ENCODE peak calls at places on chromosomes 16 and 17, in nine cellular contexts. I, C, V, L, T, E, K, D and R are unnamed samples. For H3K4me1, the result is how much of the 10 kb centered on the place peaks cover.

GRCh38 chr17:61411114-61411943 is 11.7 kb downstream of the TBX2 start:
- DNase-seq in D (peak), K (peak), E (no peak), C (peak), L (peak), I (no peak), V (peak), T (peak), R (peak)

GRCh38 chr17:14337596-14338079 is 36.8 kb downstream of the HS3ST3B1 start:
- DNase-seq in I (peak), T (no peak), C (no peak), V (no peak), K (no peak), E (no peak), D (no peak), L (no peak), R (no peak)

GRCh38 chr16:72934661-72935403 is 113.1 kb downstream of the ZFHX3 start:
- DNase-seq in I (no peak), V (no peak), L (no peak), C (no peak), T (no peak), E (no peak), K (no peak), D (no peak), R (peak)

GRCh38 chr17:9676084-9676483 is 30.8 kb downstream of the USP43 start:
- DNase-seq in C (no peak), L (no peak), T (no peak), E (no peak), I (no peak), D (no peak), K (peak), V (no peak), R (no peak)

GRCh38 chr16:8804313-8804712 is 6.7 kb downstream of the PMM2 start:
- DNase-seq in D (no peak), C (no peak), L (no peak), I (no peak), K (no peak), V (no peak), T (no peak), E (no peak), R (no peak)

GRCh38 chr16:3879887-3880564 is 487 bp downstream of the CREBBP start:
- DNase-seq in C (no peak), V (no peak), K (peak), E (peak), T (peak), D (peak), I (peak), L (peak), R (peak)

GRCh38 chr17:34276826-34277225 is 6.8 kb downstream of the CCL7 start:
- DNase-seq in E (no peak), K (no peak), V (no peak), C (no peak), I (no peak), D (no peak), L (no peak), T (no peak), R (no peak)

GRCh38 chr17:45160505-45161287 is 979 bp upstream of the HEXIM2 start:
- DNase-seq in T (peak), V (no peak), E (peak), I (peak), D (peak), L (peak), K (peak), C (peak), R (peak)

GRCh38 chr17:35094902-35095301 is 24.8 kb downstream of the RAD51D start:
- DNase-seq in K (no peak), T (no peak), D (no peak), E (no peak), L (no peak), C (no peak), V (no peak), I (no peak), R (no peak)

GRCh38 chr17:54974758-54975157 is 6.2 kb downstream of the STXBP4 start:
- DNase-seq in C (no peak), L (no peak), D (no peak), I (no peak), K (no peak), E (no peak), V (no peak), T (no peak), R (no peak)

GRCh38 chr17:3526491-3526890 is 31.1 kb downstream of the TRPV3 start:
- DNase-seq in V (no peak), T (no peak), L (no peak), C (no peak), K (no peak), E (no peak), I (no peak), D (no peak), R (no peak)

GRCh38 chr16:702341-702740 is 3.3 kb downstream of the FBXL16 start:
- DNase-seq in T (no peak), C (no peak), E (no peak), D (no peak), I (no peak), L (no peak), V (no peak), K (no peak), R (no peak)

GRCh38 chr16:24189941-24190340 is 66.2 kb upstream of the CACNG3 start:
- DNase-seq in K (no peak), L (no peak), C (no peak), D (no peak), E (no peak), I (peak), V (no peak), T (no peak), R (no peak)

GRCh38 chr17:35578195-35578928 is at the start of gene PEX12:
- DNase-seq in L (peak), I (peak), T (peak), V (peak), D (peak), E (peak), C (peak), K (peak), R (peak)

GRCh38 chr16:53071748-53072301 is 17.0 kb downstream of the CHD9 start:
- DNase-seq in D (peak), V (no peak), C (no peak), T (peak), L (peak), E (peak), K (no peak), I (no peak), R (peak)

GRCh38 chr16:81385031-81385756 is 59.4 kb upstream of the CMIP start:
- DNase-seq in T (no peak), E (no peak), D (no peak), K (no peak), I (no peak), V (no peak), L (no peak), C (no peak), R (no peak)
- H3K27ac ChIP-seq in T (peak), E (peak), D (peak), K (no peak), I (no peak), V (no peak), L (no peak), C (no peak), R (peak)

DNA sequence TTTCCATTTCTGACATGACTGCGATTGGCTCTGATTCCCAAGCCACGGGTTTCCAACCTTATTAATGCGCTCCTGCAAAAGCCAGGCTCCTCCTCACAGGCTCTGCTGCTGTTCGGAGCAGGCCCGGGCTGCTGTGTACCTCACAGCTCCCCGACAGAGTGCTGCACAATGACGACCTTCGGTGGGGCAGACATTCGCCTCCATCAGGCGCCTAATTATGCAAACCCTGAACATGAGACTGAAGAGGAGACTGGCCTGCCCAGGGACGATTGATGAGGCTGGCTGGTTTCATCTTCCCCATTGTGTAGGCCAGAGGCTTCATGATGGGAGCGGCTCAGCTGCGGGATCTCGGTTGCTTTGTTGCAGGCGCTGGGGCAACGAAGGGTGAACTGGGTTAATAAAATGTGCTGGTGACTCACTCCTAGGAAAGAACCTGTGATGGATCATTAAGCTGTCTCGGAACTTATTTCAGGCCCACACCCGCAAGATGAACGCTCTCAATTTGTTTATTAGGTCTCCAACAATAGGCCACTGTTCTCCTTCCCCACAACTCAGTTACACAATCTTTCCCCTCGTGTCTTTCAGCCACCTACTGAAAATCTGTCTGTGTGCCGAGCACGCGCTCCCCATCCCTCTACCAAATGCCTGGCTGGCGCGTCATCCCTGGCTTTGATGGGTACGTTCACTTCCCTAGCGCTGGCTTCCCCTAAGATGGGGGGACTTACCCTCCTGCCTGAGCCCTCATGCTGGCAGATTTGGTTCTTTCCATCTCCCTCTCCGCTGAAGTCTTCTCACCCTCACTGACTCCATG is 27.2 kb upstream of the TOB1 start:
- DNase-seq in K (peak), L (no peak), T (no peak), E (no peak), C (no peak), I (no peak), V (no peak), D (no peak), R (no peak)
- H3K4me3 ChIP-seq in K (no peak), L (no peak), T (no peak), E (no peak), C (no peak), I (no peak), V (no peak), D (no peak), R (no peak)

GRCh38 chr17:80647746-80648145 is 103.1 kb downstream of the RPTOR start:
- DNase-seq in I (peak), L (no peak), V (no peak), K (no peak), E (no peak), D (no peak), T (no peak), C (no peak), R (no peak)
- H3K4me1 ChIP-seq in I (under half), L (under half), V (under half), K (under half), E (under half), D (under half), T (under half), C (under half), R (under half)

GRCh38 chr16:81442909-81443687 is 1.5 kb upstream of the CMIP start:
- DNase-seq in D (no peak), K (no peak), E (no peak), C (no peak), L (no peak), V (no peak), T (no peak), I (no peak), R (no peak)
- H3K27ac ChIP-seq in D (peak), K (no peak), E (peak), C (no peak), L (no peak), V (no peak), T (peak), I (no peak), R (no peak)

GRCh38 chr16:15898654-15899053 is 10.3 kb upstream of the CEP20 start:
- DNase-seq in D (no peak), E (no peak), T (no peak), K (no peak), C (no peak), L (no peak), I (no peak), V (no peak), R (no peak)

GRCh38 chr16:15900357-15900756 is 12.0 kb upstream of the CEP20 start:
- DNase-seq in I (no peak), D (no peak), V (no peak), T (no peak), K (no peak), E (no peak), L (no peak), C (no peak), R (no peak)

GRCh38 chr16:15899538-15900100 is 11.2 kb upstream of the CEP20 start:
- DNase-seq in I (peak), C (no peak), K (peak), E (no peak), T (no peak), L (no peak), D (no peak), V (no peak), R (no peak)

GRCh38 chr16:15903960-15904359 is 15.6 kb upstream of the CEP20 start:
- DNase-seq in K (no peak), L (no peak), D (no peak), T (no peak), C (no peak), V (no peak), I (no peak), E (no peak), R (no peak)

GRCh38 chr16:15900901-15901465 is 12.6 kb upstream of the CEP20 start:
- DNase-seq in I (no peak), V (no peak), K (no peak), C (no peak), L (no peak), D (no peak), E (no peak), T (no peak), R (no peak)
- H3K4me3 ChIP-seq in I (no peak), V (no peak), K (no peak), C (no peak), L (no peak), D (no peak), E (no peak), T (no peak), R (no peak)

GRCh38 chr16:16101585-16101984 is 121.7 kb downstream of the ABCC6 start:
- DNase-seq in V (no peak), L (no peak), T (no peak), K (no peak), I (no peak), E (no peak), C (peak), D (no peak), R (no peak)
- H3K4me1 ChIP-seq in V (under half), L (half or more), T (under half), K (under half), I (under half), E (under half), C (under half), D (under half), R (under half)

GRCh38 chr16:58733248-58733670 is 857 bp downstream of the GOT2 start:
- DNase-seq in I (peak), K (no peak), D (no peak), T (no peak), L (peak), C (no peak), E (no peak), V (no peak), R (peak)
- H3K27ac ChIP-seq in I (peak), K (peak), D (peak), T (no peak), L (peak), C (peak), E (peak), V (peak), R (peak)

GRCh38 chr16:22337045-22337444 is 37.4 kb downstream of the CDR2 start:
- DNase-seq in I (no peak), K (no peak), L (no peak), V (no peak), T (no peak), D (no peak), C (no peak), E (no peak), R (no peak)

GRCh38 chr16:22330326-22330725 is 33.1 kb downstream of the POLR3E start:
- DNase-seq in C (no peak), T (no peak), D (no peak), V (no peak), L (no peak), E (no peak), K (no peak), I (no peak), R (no peak)

GRCh38 chr16:22336581-22336980 is 37.8 kb downstream of the CDR2 start:
- DNase-seq in T (no peak), V (no peak), I (no peak), L (no peak), D (no peak), K (no peak), C (no peak), E (no peak), R (no peak)

GRCh38 chr16:22335668-22336246 is 38.5 kb downstream of the POLR3E start:
- DNase-seq in K (no peak), T (no peak), E (no peak), L (no peak), D (no peak), V (no peak), C (no peak), I (no peak), R (no peak)

GRCh38 chr16:22333457-22333994 is 36.3 kb downstream of the POLR3E start:
- DNase-seq in K (no peak), I (no peak), C (no peak), T (no peak), E (no peak), V (no peak), D (no peak), L (no peak), R (no peak)
- H3K4me3 ChIP-seq in K (no peak), I (no peak), C (no peak), T (no peak), E (no peak), V (no peak), D (no peak), L (no peak), R (no peak)